ENCODE peak calls at places on chromosomes 4 and X, in nine cellular contexts. W is suprapubic skin; P is colonic mucosa; F is lower lobe of right lung; M is esophagus squamous epithelium; A is left ventricle myocardium inferior; Q is CD4-positive, CD25-positive, alpha-beta regulatory T cell; O is GM23338; Y is DND-41. S is an unnamed sample. For H3K27me3, the result is how much of the 10 kb centered on the place peaks cover.

GRCh38 chr4:10554694-10555093 is 97.5 kb upstream of the ZNF518B start:
- DNase-seq in W (no peak), P (peak), F (no peak), M (no peak), A (no peak), Q (peak), O (peak), Y (peak), S (no peak)

GRCh38 chr4:71456841-71457240 is 118.0 kb downstream of the SLC4A4 start:
- DNase-seq in W (no peak), P (no peak), F (no peak), M (no peak), A (no peak), Q (no peak), O (no peak), Y (no peak), S (no peak)

GRCh38 chr4:149784018-149784417 is 31.6 kb downstream of the IQCM start:
- DNase-seq in W (no peak), P (no peak), F (no peak), M (no peak), A (no peak), Q (no peak), O (no peak), Y (no peak), S (no peak)

GRCh38 chr4:77360451-77360850 is 203.4 kb downstream of the CCNG2 start:
- DNase-seq in W (no peak), P (no peak), F (no peak), M (no peak), A (no peak), Q (no peak), O (no peak), Y (no peak), S (no peak)

GRCh38 chr4:107993969-107994368 is 4.3 kb downstream of the HADH start:
- DNase-seq in W (no peak), P (no peak), F (no peak), M (no peak), A (no peak), Q (no peak), O (no peak), Y (no peak), S (no peak)

GRCh38 chr4:110216079-110216478 is 17.7 kb upstream of the ELOVL6 start:
- DNase-seq in W (no peak), P (no peak), F (no peak), M (no peak), A (no peak), Q (no peak), O (no peak), Y (no peak), S (no peak)

GRCh38 chrX:39377171-39377570 is 575.9 kb downstream of the MID1IP1 start:
- DNase-seq in W (no peak), P (no peak), F (no peak), M (no peak), A (no peak), Q (no peak), O (no peak), Y (no peak), S (no peak)

GRCh38 chr4:68569466-68570121 is 6.5 kb downstream of the UGT2B17 start:
- DNase-seq in W (no peak), P (peak), F (no peak), M (no peak), A (no peak), Q (no peak), O (no peak), Y (no peak), S (no peak)

GRCh38 chr4:7697821-7698220 is 241.8 kb downstream of the AFAP1 start:
- DNase-seq in W (no peak), P (no peak), F (no peak), M (no peak), A (no peak), Q (no peak), O (no peak), Y (no peak), S (no peak)

GRCh38 chrX:105969487-105969886 is 69.0 kb downstream of the SERPINA7 start:
- DNase-seq in W (no peak), P (no peak), F (no peak), M (no peak), A (no peak), Q (no peak), O (no peak), Y (no peak), S (no peak)

GRCh38 chrX:100643943-100644587 is at the start of gene SRPX2:
- DNase-seq in W (no peak), P (no peak), F (peak), M (no peak), A (peak), Q (no peak), O (no peak), Y (no peak), S (no peak)

GRCh38 chr4:81632581-81633247 is 161.0 kb upstream of the RASGEF1B start:
- DNase-seq in W (no peak), P (no peak), F (no peak), M (no peak), A (no peak), Q (no peak), O (no peak), Y (no peak), S (no peak)

GRCh38 chrX:96591418-96591817 is 93.2 kb upstream of the DIAPH2 start:
- DNase-seq in W (no peak), P (no peak), F (no peak), M (no peak), A (no peak), Q (no peak), O (no peak), Y (no peak), S (no peak)

GRCh38 chr4:6961496-6962210 is 52.0 kb downstream of the TBC1D14 start:
- DNase-seq in W (peak), P (no peak), F (no peak), M (no peak), A (no peak), Q (no peak), O (no peak), Y (no peak), S (no peak)

DNA sequence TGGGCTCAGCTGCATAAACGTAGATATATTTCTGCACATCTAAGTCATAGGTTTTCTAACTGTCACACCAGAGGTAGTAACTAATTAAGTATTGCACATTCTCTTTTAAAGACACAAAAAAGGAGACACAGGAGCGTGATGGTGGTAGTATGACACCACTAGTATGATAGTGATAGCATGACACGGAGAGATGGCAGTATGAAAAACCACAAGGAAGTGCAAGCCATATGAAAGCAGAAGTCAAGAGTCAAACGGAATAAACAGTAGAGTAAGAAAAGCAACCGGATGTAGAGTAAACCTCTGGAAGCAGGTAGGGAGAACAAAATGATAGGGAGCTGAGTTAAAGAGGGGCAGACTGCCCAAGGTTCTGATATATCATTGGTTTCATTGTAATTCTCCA is 382.2 kb upstream of the INTU start:
- DNase-seq in W (no peak), P (no peak), F (no peak), M (no peak), A (no peak), Q (no peak), O (no peak), Y (no peak), S (no peak)
- H3K27ac ChIP-seq in W (no peak), P (no peak), F (no peak), M (no peak), A (no peak), Q (no peak), O (no peak), Y (no peak), S (no peak)

GRCh38 chrX:70247252-70247651 is 12.8 kb downstream of the P2RY4 start:
- DNase-seq in W (no peak), P (no peak), F (no peak), M (no peak), A (no peak), Q (no peak), O (no peak), Y (no peak), S (no peak)
- H3K27me3 ChIP-seq in W (under half), P (under half), F (under half), M (under half), A (under half), Q (under half), O (under half), Y (under half), S (under half)

GRCh38 chr4:121061861-121062260 is 10.5 kb downstream of the NDNF start:
- DNase-seq in W (no peak), P (no peak), F (no peak), M (no peak), A (no peak), Q (no peak), O (no peak), Y (no peak), S (no peak)
- H3K27ac ChIP-seq in W (no peak), P (no peak), F (peak), M (no peak), A (peak), Q (no peak), O (no peak), Y (no peak), S (no peak)

GRCh38 chrX:13550346-13550745 is 19.1 kb upstream of the EGFL6 start:
- DNase-seq in W (no peak), P (no peak), F (no peak), M (no peak), A (no peak), Q (no peak), O (no peak), Y (no peak), S (no peak)

GRCh38 chrX:13551610-13552009 is 17.8 kb upstream of the EGFL6 start:
- DNase-seq in W (no peak), P (no peak), F (no peak), M (no peak), A (no peak), Q (no peak), O (no peak), Y (no peak), S (no peak)

DNA sequence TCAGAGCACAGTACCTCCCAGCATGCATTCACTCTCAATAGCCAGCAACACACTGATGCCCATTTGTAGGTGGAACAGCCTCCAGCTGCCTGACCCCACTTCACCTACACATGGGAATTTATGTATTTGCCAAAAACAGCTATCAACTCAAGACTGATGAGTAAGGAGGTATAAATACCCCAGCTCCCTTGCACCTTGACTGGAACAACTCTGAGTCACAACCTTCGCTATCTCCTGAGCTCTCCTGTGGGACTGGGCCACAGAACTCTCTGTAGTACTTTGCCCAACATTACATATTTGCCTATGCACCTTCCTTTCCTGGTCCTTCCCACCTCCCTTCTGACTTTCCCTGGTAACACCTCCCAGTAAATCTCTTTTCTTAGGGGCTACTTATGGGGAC is 16.5 kb upstream of the EGFL6 start:
- DNase-seq in W (no peak), P (no peak), F (no peak), M (no peak), A (no peak), Q (no peak), O (no peak), Y (no peak), S (no peak)
- H3K27me3 ChIP-seq in W (under half), P (under half), F (under half), M (under half), A (under half), Q (under half), O (under half), Y (under half), S (under half)

GRCh38 chr4:92520563-92520962 is 216.8 kb downstream of the GRID2 start:
- DNase-seq in W (no peak), P (no peak), F (no peak), M (no peak), A (no peak), Q (no peak), O (peak), Y (no peak), S (no peak)
- H3K27ac ChIP-seq in W (no peak), P (no peak), F (no peak), M (no peak), A (no peak), Q (no peak), O (peak), Y (no peak), S (no peak)

GRCh38 chr4:80189581-80189955 is 7.7 kb upstream of the PRDM8 start:
- DNase-seq in W (no peak), P (no peak), F (no peak), M (no peak), A (no peak), Q (no peak), O (no peak), Y (no peak), S (no peak)
- H3K27me3 ChIP-seq in W (half or more), P (under half), F (half or more), M (half or more), A (half or more), Q (under half), O (half or more), Y (under half), S (under half)